ENCODE peak calls at places on chromosomes 7 and 10, in five cellular contexts. T, F, B, O and E are unnamed samples.

GRCh38 chr10:78966844-78967488 is 101.8 kb upstream of the ZMIZ1 start:
- DNase-seq in T (no peak), F (no peak), B (no peak), O (no peak), E (no peak)

GRCh38 chr7:113137241-113137640 is 18.9 kb upstream of the SMIM30 start:
- DNase-seq in T (no peak), F (no peak), B (no peak), O (no peak), E (no peak)

GRCh38 chr10:96718304-96718990 is 1.9 kb downstream of the PIK3AP1 start:
- DNase-seq in T (no peak), F (no peak), B (no peak), O (no peak), E (no peak)

GRCh38 chr7:37782166-37782565 is 66.2 kb upstream of the NME8 start:
- DNase-seq in T (no peak), F (no peak), B (no peak), O (no peak), E (no peak)

GRCh38 chr10:182441-183201 is 47.4 kb downstream of the ZMYND11 start:
- DNase-seq in T (no peak), F (peak), B (no peak), O (no peak), E (no peak)

GRCh38 chr7:15603124-15603523 is 41.3 kb upstream of the AGMO start:
- DNase-seq in T (no peak), F (peak), B (no peak), O (no peak), E (no peak)

GRCh38 chr7:94123136-94123535 is 119.0 kb upstream of the BET1 start:
- DNase-seq in T (no peak), F (no peak), B (no peak), O (no peak), E (no peak)

GRCh38 chr10:17993361-17993760 is 41.6 kb downstream of the SLC39A12 start:
- DNase-seq in T (no peak), F (peak), B (no peak), O (no peak), E (no peak)

GRCh38 chr7:157021071-157021891 is 10.8 kb upstream of the MNX1 start:
- DNase-seq in T (no peak), F (no peak), B (no peak), O (no peak), E (no peak)

GRCh38 chr7:73706122-73707044 is 13.1 kb downstream of the STX1A start:
- DNase-seq in T (no peak), F (peak), B (no peak), O (no peak), E (no peak)

GRCh38 chr10:61320996-61321395 is 132.2 kb downstream of the TMEM26 start:
- DNase-seq in T (no peak), F (no peak), B (no peak), O (no peak), E (no peak)

GRCh38 chr10:123537188-123537961 is 128.8 kb upstream of the GPR26 start:
- DNase-seq in T (no peak), F (no peak), B (no peak), O (no peak), E (no peak)

GRCh38 chr10:126375926-126376554 is 12.2 kb downstream of the ADAM12 start:
- DNase-seq in T (no peak), F (no peak), B (no peak), O (no peak), E (no peak)

GRCh38 chr7:38373155-38373554 is 99.7 kb upstream of the TARP start:
- DNase-seq in T (no peak), F (no peak), B (no peak), O (no peak), E (no peak)

GRCh38 chr10:60848126-60848525 is 69.8 kb downstream of the CDK1 start:
- DNase-seq in T (no peak), F (peak), B (no peak), O (no peak), E (no peak)

GRCh38 chr7:150961510-150962284 is 16.4 kb downstream of the KCNH2 start:
- DNase-seq in T (no peak), F (no peak), B (no peak), O (no peak), E (no peak)

GRCh38 chr10:78973901-78974408 is 94.8 kb upstream of the ZMIZ1 start:
- DNase-seq in T (no peak), F (peak), B (no peak), O (peak), E (peak)

GRCh38 chr7:112060625-112061024 is 145.6 kb downstream of the DOCK4 start:
- DNase-seq in T (no peak), F (no peak), B (no peak), O (no peak), E (no peak)

GRCh38 chr7:16114633-16115032 is 306.7 kb downstream of the CRPPA start:
- DNase-seq in T (no peak), F (peak), B (no peak), O (peak), E (peak)

GRCh38 chr10:113094114-113094486 is 144.1 kb downstream of the TCF7L2 start:
- DNase-seq in T (no peak), F (peak), B (no peak), O (no peak), E (peak)

GRCh38 chr7:85184599-85185354 is 2.1 kb downstream of the SEMA3D start:
- DNase-seq in T (no peak), F (peak), B (no peak), O (peak), E (peak)

GRCh38 chr7:2882111-2882510 is 38.0 kb upstream of the GNA12 start:
- DNase-seq in T (no peak), F (no peak), B (no peak), O (no peak), E (peak)

GRCh38 chr7:69250958-69251357 is 347.3 kb upstream of the AUTS2 start:
- DNase-seq in T (no peak), F (no peak), B (no peak), O (no peak), E (no peak)

GRCh38 chr7:47142169-47142866 is 439.6 kb downstream of the TNS3 start:
- DNase-seq in T (no peak), F (peak), B (no peak), O (no peak), E (no peak)

GRCh38 chr7:100127866-100128601 is 1.3 kb downstream of the MBLAC1 start:
- DNase-seq in T (no peak), F (no peak), B (no peak), O (peak), E (peak)

GRCh38 chr10:133355266-133355665 is 2.6 kb downstream of the FUOM start:
- DNase-seq in T (no peak), F (no peak), B (no peak), O (no peak), E (no peak)

GRCh38 chr10:133356953-133357292 is 896 bp downstream of the FUOM start:
- DNase-seq in T (no peak), F (no peak), B (no peak), O (no peak), E (no peak)

GRCh38 chr10:133355991-133356390 is 1.8 kb downstream of the FUOM start:
- DNase-seq in T (no peak), F (no peak), B (no peak), O (no peak), E (no peak)

GRCh38 chr10:133357293-133358151 is at the start of gene FUOM:
- DNase-seq in T (peak), F (no peak), B (no peak), O (peak), E (peak)

GRCh38 chr10:133356549-133356948 is 1.3 kb downstream of the FUOM start:
- DNase-seq in T (no peak), F (no peak), B (no peak), O (no peak), E (no peak)
- H3K4me3 ChIP-seq in T (no peak), F (peak), B (no peak), O (peak), E (peak)

GRCh38 chr7:51233375-51233774 is 83.2 kb downstream of the COBL start:
- DNase-seq in T (no peak), F (no peak), B (no peak), O (no peak), E (no peak)

GRCh38 chr7:51236470-51237127 is 80.0 kb downstream of the COBL start:
- DNase-seq in T (no peak), F (no peak), B (no peak), O (no peak), E (no peak)

GRCh38 chr7:51234609-51235308 is 81.8 kb downstream of the COBL start:
- DNase-seq in T (no peak), F (no peak), B (no peak), O (no peak), E (no peak)

GRCh38 chr7:51235593-51236313 is 80.9 kb downstream of the COBL start:
- DNase-seq in T (no peak), F (no peak), B (no peak), O (no peak), E (no peak)

DNA sequence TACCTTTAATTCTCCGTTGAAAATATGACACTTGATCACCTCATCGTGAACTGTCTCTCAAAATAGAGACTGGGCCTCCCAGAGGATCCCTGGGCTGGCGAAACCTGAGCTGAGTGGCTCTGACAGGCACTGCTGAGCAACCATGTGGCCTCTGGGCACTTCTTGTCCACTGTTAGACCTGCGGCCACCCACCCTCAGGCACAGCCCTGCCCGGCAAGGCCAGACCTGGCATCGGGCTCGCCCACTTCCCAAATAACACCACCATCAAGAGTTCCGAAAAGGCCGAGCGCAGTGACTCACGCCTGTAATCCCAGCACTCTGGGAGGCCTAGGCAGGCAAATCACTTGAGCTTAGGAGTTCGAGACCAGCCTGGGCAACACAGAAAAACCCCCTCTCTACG is 82.5 kb downstream of the COBL start:
- DNase-seq in T (no peak), F (no peak), B (no peak), O (no peak), E (no peak)
- H3K4me3 ChIP-seq in T (no peak), F (no peak), B (no peak), O (no peak), E (no peak)

GRCh38 chr10:121541450-121541849 is 56.8 kb downstream of the FGFR2 start:
- DNase-seq in T (no peak), F (no peak), B (no peak), O (no peak), E (no peak)
- H3K4me3 ChIP-seq in T (no peak), F (no peak), B (no peak), O (no peak), E (no peak)

GRCh38 chr10:33332183-33333031 is 2.1 kb downstream of the NRP1 start:
- DNase-seq in T (no peak), F (peak), B (no peak), O (peak), E (no peak)
- H3K4me3 ChIP-seq in T (no peak), F (peak), B (peak), O (no peak), E (peak)

GRCh38 chr10:34633346-34633745 is 181.8 kb downstream of the PARD3 start:
- DNase-seq in T (no peak), F (no peak), B (no peak), O (no peak), E (no peak)

GRCh38 chr10:34641147-34641912 is 173.8 kb downstream of the PARD3 start:
- DNase-seq in T (no peak), F (no peak), B (no peak), O (no peak), E (no peak)

GRCh38 chr10:34635111-34635510 is 180.0 kb downstream of the PARD3 start:
- DNase-seq in T (no peak), F (no peak), B (no peak), O (no peak), E (no peak)

GRCh38 chr10:34638405-34639054 is 176.6 kb downstream of the PARD3 start:
- DNase-seq in T (peak), F (peak), B (peak), O (peak), E (peak)

GRCh38 chr10:34637419-34637911 is 177.6 kb downstream of the PARD3 start:
- DNase-seq in T (peak), F (peak), B (peak), O (peak), E (peak)
- H3K4me3 ChIP-seq in T (no peak), F (no peak), B (no peak), O (no peak), E (peak)

GRCh38 chr7:96080021-96080420 is 241.9 kb downstream of the SLC25A13 start:
- DNase-seq in T (no peak), F (no peak), B (no peak), O (no peak), E (peak)

GRCh38 chr7:96075510-96076349 is 246.2 kb downstream of the SLC25A13 start:
- DNase-seq in T (peak), F (peak), B (peak), O (peak), E (peak)

GRCh38 chr7:96076350-96076707 is 245.6 kb downstream of the SLC25A13 start:
- DNase-seq in T (no peak), F (no peak), B (no peak), O (no peak), E (no peak)
- H3K4me3 ChIP-seq in T (peak), F (peak), B (peak), O (no peak), E (peak)

GRCh38 chr10:72244573-72245038 is 28.5 kb upstream of the ASCC1 start:
- DNase-seq in T (no peak), F (no peak), B (no peak), O (no peak), E (no peak)
- H3K4me3 ChIP-seq in T (no peak), F (no peak), B (no peak), O (no peak), E (no peak)

GRCh38 chr7:66627151-66627681 is 1.5 kb upstream of the KCTD7 start:
- DNase-seq in T (no peak), F (peak), B (no peak), O (no peak), E (peak)
- H3K4me3 ChIP-seq in T (no peak), F (no peak), B (no peak), O (no peak), E (no peak)

GRCh38 chr10:102642553-102643345 is 1.5 kb upstream of the TRIM8 start:
- DNase-seq in T (no peak), F (peak), B (peak), O (no peak), E (peak)

GRCh38 chr10:102639527-102639926 is 4.8 kb upstream of the TRIM8 start:
- DNase-seq in T (no peak), F (no peak), B (no peak), O (peak), E (no peak)

GRCh38 chr10:102643346-102644065 is 773 bp upstream of the TRIM8 start:
- DNase-seq in T (no peak), F (peak), B (peak), O (peak), E (peak)

GRCh38 chr10:102641880-102642552 is 2.3 kb upstream of the TRIM8 start:
- DNase-seq in T (peak), F (peak), B (peak), O (peak), E (peak)

GRCh38 chr10:102641398-102641797 is 2.9 kb upstream of the TRIM8 start:
- DNase-seq in T (no peak), F (no peak), B (no peak), O (no peak), E (no peak)
- H3K4me3 ChIP-seq in T (peak), F (peak), B (peak), O (no peak), E (peak)

GRCh38 chr10:117002206-117002605 is 2.8 kb downstream of the SHTN1 start:
- DNase-seq in T (no peak), F (no peak), B (no peak), O (no peak), E (no peak)

GRCh38 chr10:117004627-117005453 is at the start of gene SHTN1:
- DNase-seq in T (no peak), F (peak), B (peak), O (peak), E (peak)

GRCh38 chr10:117004238-117004626 is 755 bp downstream of the SHTN1 start:
- DNase-seq in T (no peak), F (peak), B (no peak), O (no peak), E (no peak)

GRCh38 chr10:117001144-117001543 is 3.8 kb downstream of the SHTN1 start:
- DNase-seq in T (no peak), F (no peak), B (no peak), O (no peak), E (no peak)

DNA sequence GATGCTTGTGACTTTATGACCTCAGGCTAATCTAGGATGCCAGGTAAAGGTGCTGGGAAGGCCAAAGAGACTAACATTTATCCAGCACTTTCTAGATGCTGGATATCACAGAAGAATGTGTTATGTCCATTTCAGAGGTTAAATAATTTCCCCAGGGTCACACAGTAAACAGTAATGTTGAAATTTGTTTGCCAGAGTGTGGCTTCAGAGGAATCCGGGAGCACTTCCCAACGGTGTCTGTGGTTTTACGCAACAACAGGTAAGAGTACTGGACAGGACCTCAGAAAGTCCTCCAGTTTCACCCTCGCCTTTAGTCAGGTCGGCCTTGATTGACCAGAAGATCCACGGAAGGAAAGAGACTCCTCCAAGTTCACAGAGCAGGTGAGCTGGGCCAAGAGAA is 1.7 kb downstream of the SHTN1 start:
- DNase-seq in T (no peak), F (no peak), B (no peak), O (no peak), E (no peak)
- H3K4me3 ChIP-seq in T (no peak), F (no peak), B (no peak), O (no peak), E (no peak)